ENCODE peak calls at places on chromosomes 11 and 22, in five cellular contexts. Y, L, M, O and K are unnamed samples.
A peak's percentile ranks its signal among the peaks of the same experiment; 100 is the strongest.

GRCh38 chr11:1466784-1467183 is 19.8 kb downstream of the MOB2 start:
- DNase-seq in Y (no peak), L (no peak), M (no peak), O (no peak), K (no peak)

GRCh38 chr22:40276877-40277823 is 69.2 kb upstream of the ADSL start:
- DNase-seq in Y (no peak), L (no peak), M (no peak), O (peak; percentile 76), K (no peak)

GRCh38 chr11:68128682-68129327 is 7.6 kb upstream of the CHKA start:
- DNase-seq in Y (no peak), L (no peak), M (no peak), O (no peak), K (no peak)

GRCh38 chr11:76408171-76408965 is 27.2 kb downstream of the GVQW3 start:
- DNase-seq in Y (no peak), L (no peak), M (no peak), O (no peak), K (no peak)

GRCh38 chr22:50157976-50158375 is 12.6 kb upstream of the PANX2 start:
- DNase-seq in Y (no peak), L (no peak), M (peak; percentile 80), O (no peak), K (no peak)

GRCh38 chr11:64686466-64687175 is 36.4 kb downstream of the NRXN2 start:
- DNase-seq in Y (no peak), L (no peak), M (no peak), O (no peak), K (no peak)

GRCh38 chr11:122791411-122791810 is 46.9 kb upstream of the CRTAM start:
- DNase-seq in Y (no peak), L (no peak), M (no peak), O (peak; percentile 42), K (no peak)

GRCh38 chr11:29628584-29628983 is 388.2 kb downstream of the KCNA4 start:
- DNase-seq in Y (no peak), L (no peak), M (no peak), O (peak; percentile 46), K (no peak)

GRCh38 chr11:121810291-121810690 is 305.7 kb downstream of the BLID start:
- DNase-seq in Y (no peak), L (no peak), M (no peak), O (peak; percentile 64), K (no peak)